ENCODE peak calls at places on chromosome 2, in eight cellular contexts. P is GM12891, E is endothelial cell of umbilical vein, F is stomach, B is H1, A is prostate gland, T is HL-60, V is spleen. W is an unnamed sample.

GRCh38 chr2:210517169-210517693 is 39.2 kb upstream of the CPS1 start:
- DNase-seq in P (no peak), E (no peak), F (no peak), B (no peak), A (no peak), T (no peak), V (no peak), W (no peak)

GRCh38 chr2:43224571-43225092 is 1.8 kb downstream of the ZFP36L2 start:
- DNase-seq in P (no peak), E (no peak), F (no peak), B (no peak), A (no peak), T (peak; percentile 55), V (peak; percentile 91), W (no peak)

GRCh38 chr2:207008105-207008990 is 69.0 kb downstream of the CPO start:
- DNase-seq in P (no peak), E (peak; percentile 35), F (no peak), B (peak; percentile 63), A (no peak), T (no peak), V (no peak), W (peak; percentile 30)

GRCh38 chr2:69936913-69937312 is 22.0 kb downstream of the MXD1 start:
- DNase-seq in P (no peak), E (peak; percentile 18), F (no peak), B (no peak), A (no peak), T (no peak), V (peak; percentile 54), W (no peak)

GRCh38 chr2:105919826-105920225 is 175.1 kb downstream of the NCK2 start:
- DNase-seq in P (no peak), E (peak; percentile 36), F (no peak), B (no peak), A (no peak), T (peak; percentile 15), V (no peak), W (no peak)

GRCh38 chr2:27707462-27708256 is 44.0 kb downstream of the SLC4A1AP start:
- DNase-seq in P (no peak), E (no peak), F (no peak), B (no peak), A (no peak), T (no peak), V (no peak), W (no peak)

GRCh38 chr2:163345795-163346573 is 389.8 kb downstream of the FIGN start:
- DNase-seq in P (no peak), E (peak; percentile 80), F (no peak), B (no peak), A (peak; percentile 27), T (no peak), V (no peak), W (no peak)

GRCh38 chr2:17644997-17645715 is 104.7 kb downstream of the VSNL1 start:
- DNase-seq in P (no peak), E (no peak), F (no peak), B (no peak), A (no peak), T (no peak), V (no peak), W (no peak)

GRCh38 chr2:10410001-10410671 is 38.0 kb downstream of the ODC1 start:
- DNase-seq in P (no peak), E (no peak), F (no peak), B (no peak), A (no peak), T (peak; percentile 77), V (peak; percentile 82), W (no peak)

GRCh38 chr2:71607490-71607889 is 154.1 kb downstream of the DYSF start:
- DNase-seq in P (no peak), E (no peak), F (no peak), B (no peak), A (no peak), T (no peak), V (peak; percentile 39), W (no peak)

GRCh38 chr2:83068706-83069105 is 1390.4 kb downstream of the SUCLG1 start:
- DNase-seq in P (no peak), E (no peak), F (no peak), B (no peak), A (no peak), T (no peak), V (no peak), W (no peak)

GRCh38 chr2:166331468-166331867 is 44.3 kb downstream of the SCN9A start:
- DNase-seq in P (no peak), E (no peak), F (no peak), B (no peak), A (no peak), T (no peak), V (no peak), W (no peak)

GRCh38 chr2:133841905-133842304 is 273.6 kb upstream of the NCKAP5 start:
- DNase-seq in P (no peak), E (peak; percentile 90), F (no peak), B (no peak), A (no peak), T (no peak), V (no peak), W (no peak)

GRCh38 chr2:144942516-144943256 is 422.8 kb upstream of the ZEB2 start:
- DNase-seq in P (no peak), E (peak; percentile 88), F (no peak), B (no peak), A (no peak), T (no peak), V (no peak), W (no peak)

GRCh38 chr2:44635725-44636124 is 274.0 kb downstream of the CAMKMT start:
- DNase-seq in P (no peak), E (peak; percentile 19), F (no peak), B (no peak), A (no peak), T (no peak), V (no peak), W (no peak)

GRCh38 chr2:142880275-142880674 is 2.8 kb downstream of the KYNU start:
- DNase-seq in P (no peak), E (no peak), F (no peak), B (no peak), A (no peak), T (no peak), V (no peak), W (no peak)

GRCh38 chr2:142885543-142885942 is 8.1 kb downstream of the KYNU start:
- DNase-seq in P (no peak), E (no peak), F (no peak), B (no peak), A (no peak), T (no peak), V (no peak), W (no peak)

GRCh38 chr2:142879191-142879590 is 1.7 kb downstream of the KYNU start:
- DNase-seq in P (no peak), E (no peak), F (no peak), B (no peak), A (no peak), T (no peak), V (no peak), W (no peak)

GRCh38 chr2:142881619-142882018 is 4.2 kb downstream of the KYNU start:
- DNase-seq in P (no peak), E (no peak), F (no peak), B (no peak), A (no peak), T (no peak), V (no peak), W (no peak)

DNA sequence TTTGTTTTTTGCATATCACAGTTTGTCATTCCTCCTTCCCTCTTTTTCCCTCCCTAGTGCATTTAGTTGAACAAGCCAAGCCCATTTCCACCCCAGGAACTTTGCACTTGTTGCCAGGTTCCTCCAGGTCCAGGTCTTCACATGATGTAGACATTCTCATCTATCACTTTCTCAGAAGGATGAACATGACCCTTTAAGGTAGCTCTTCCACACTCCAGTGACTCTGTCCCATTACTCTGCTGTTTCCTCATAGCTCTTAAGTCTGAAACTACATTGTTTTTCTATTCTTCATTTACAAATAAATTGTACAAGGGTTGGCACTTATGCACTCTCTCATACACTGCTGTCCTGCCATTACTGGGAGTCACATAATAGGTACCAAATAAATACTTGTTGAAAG is 6.1 kb downstream of the KYNU start:
- DNase-seq in P (no peak), E (no peak), F (no peak), B (no peak), A (no peak), T (no peak), V (no peak), W (no peak)
- TF ChIP-seq POLR2AphosphoS5 in P (no peak), E (no peak), F (no peak), B (no peak), A (no peak), T (no peak), V (no peak), W (no peak)

GRCh38 chr2:74201596-74201995 is 3.2 kb downstream of the MTHFD2 start:
- DNase-seq in P (no peak), E (no peak), F (no peak), B (no peak), A (no peak), T (no peak), V (no peak), W (no peak)

GRCh38 chr2:74201196-74201595 is 2.8 kb downstream of the MTHFD2 start:
- DNase-seq in P (no peak), E (no peak), F (no peak), B (no peak), A (no peak), T (no peak), V (no peak), W (no peak)

GRCh38 chr2:74198461-74199274 is at the start of gene MTHFD2:
- DNase-seq in P (peak; percentile 88), E (peak; percentile 97), F (peak; percentile 95), B (peak; percentile 95), A (peak; percentile 90), T (peak; percentile 89), V (peak; percentile 98), W (peak; percentile 92)

GRCh38 chr2:74199275-74199701 is 873 bp downstream of the MTHFD2 start:
- DNase-seq in P (no peak), E (no peak), F (no peak), B (no peak), A (no peak), T (no peak), V (no peak), W (peak; percentile 59)

DNA sequence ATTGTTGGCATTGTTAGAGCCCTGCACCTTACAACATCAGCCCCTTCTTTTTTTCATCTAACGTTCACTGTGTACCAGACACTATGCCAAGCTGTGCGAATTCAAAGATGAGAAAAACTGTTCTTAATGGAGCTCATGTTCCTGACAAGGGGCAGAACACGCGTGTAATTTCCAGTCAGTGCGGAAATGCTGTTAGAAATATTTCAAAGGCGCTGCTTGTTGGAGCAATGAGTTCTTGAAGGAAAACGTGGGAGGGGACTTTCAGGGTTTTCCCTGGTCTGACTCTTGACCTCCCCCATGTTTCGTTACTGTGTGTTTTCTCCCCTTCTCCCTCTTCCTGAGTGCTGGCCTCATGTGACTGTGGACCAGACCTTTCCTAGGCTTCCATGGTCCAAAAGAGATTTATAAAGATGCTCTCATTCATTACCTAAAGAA is 1.5 kb downstream of the MTHFD2 start:
- DNase-seq in P (no peak), E (peak; percentile 30), F (no peak), B (no peak), A (no peak), T (no peak), V (no peak), W (no peak)
- TF ChIP-seq POLR2AphosphoS5 in P (peak; percentile 48), E (no peak), F (no peak), B (peak; percentile 88), A (no peak), T (no peak), V (no peak), W (no peak)

GRCh38 chr2:24792874-24793751 is at the start of the genes CENPO and PTRHD1:
- DNase-seq in P (peak; percentile 87), E (peak; percentile 98), F (peak; percentile 96), B (peak; percentile 90), A (peak; percentile 96), T (peak; percentile 93), V (peak; percentile 99), W (peak; percentile 96)
- TF ChIP-seq POLR2AphosphoS5 in P (peak; percentile 75), E (peak; percentile 88), F (peak; percentile 53), B (peak; percentile 91), A (peak; percentile 97), T (peak; percentile 79), V (peak; percentile 94), W (peak; percentile 78)

GRCh38 chr2:157894694-157895450 is 18.7 kb upstream of the ACVR1 start:
- DNase-seq in P (no peak), E (no peak), F (no peak), B (no peak), A (peak; percentile 13), T (peak; percentile 14), V (no peak), W (no peak)
- TF ChIP-seq POLR2AphosphoS5 in P (no peak), E (no peak), F (no peak), B (no peak), A (no peak), T (no peak), V (no peak), W (peak; percentile 30)